ENCODE peak calls at places on chromosomes 13 and 19, in five cellular contexts. E is IMR-90, W is heart left ventricle, I is neuronal stem cell, L is lower lobe of right lung. S is an unnamed sample.
A peak's percentile ranks its signal among the peaks of the same experiment; 100 is the strongest.

GRCh38 chr19:16208064-16208759 is 10.5 kb downstream of the AP1M1 start:
- DNase-seq in E (no peak), W (no peak), I (no peak), L (no peak), S (no peak)

GRCh38 chr19:47020132-47020805 is 632 bp downstream of the NPAS1 start:
- DNase-seq in E (no peak), W (no peak), I (no peak), L (no peak), S (no peak)

GRCh38 chr19:7010722-7011593 is 10.3 kb downstream of the MBD3L2B start:
- DNase-seq in E (no peak), W (no peak), I (no peak), L (no peak), S (no peak)

GRCh38 chr19:42553292-42554045 is 25.2 kb upstream of the CEACAM1 start:
- DNase-seq in E (peak; percentile 67), W (peak; percentile 60), I (no peak), L (no peak), S (no peak)

GRCh38 chr13:73715114-73715909 is 418.9 kb downstream of the KLF12 start:
- DNase-seq in E (no peak), W (no peak), I (no peak), L (peak; percentile 66), S (no peak)

GRCh38 chr19:57269515-57270250 is 10.6 kb upstream of the ZNF460 start:
- DNase-seq in E (peak; percentile 96), W (no peak), I (no peak), L (no peak), S (no peak)

GRCh38 chr13:52845766-52846566 is 2.5 kb downstream of the PCDH8 start:
- DNase-seq in E (no peak), W (no peak), I (peak; percentile 69), L (peak; percentile 47), S (peak; percentile 67)

GRCh38 chr13:97182065-97182890 is 39.9 kb upstream of the MBNL2 start:
- DNase-seq in E (no peak), W (no peak), I (no peak), L (no peak), S (no peak)

GRCh38 chr13:108609353-108609752 is 20.1 kb upstream of the MYO16 start:
- DNase-seq in E (peak; percentile 49), W (no peak), I (no peak), L (no peak), S (no peak)

GRCh38 chr13:101473458-101473857 is 21.0 kb downstream of the ITGBL1 start:
- DNase-seq in E (peak; percentile 91), W (peak; percentile 41), I (no peak), L (no peak), S (no peak)

GRCh38 chr19:17332360-17332676 is 2.3 kb downstream of the ANO8 start:
- DNase-seq in E (no peak), W (no peak), I (no peak), L (no peak), S (no peak)

GRCh38 chr13:104105418-104106355 is 1039.5 kb upstream of the SLC10A2 start:
- DNase-seq in E (no peak), W (no peak), I (no peak), L (no peak), S (no peak)

GRCh38 chr13:43994999-43995859 is 115.5 kb downstream of the LACC1 start:
- DNase-seq in E (no peak), W (no peak), I (no peak), L (no peak), S (no peak)

GRCh38 chr13:26254583-26255102 is 714 bp downstream of the CDK8 start:
- DNase-seq in E (peak; percentile 31), W (peak; percentile 67), I (no peak), L (peak; percentile 78), S (peak; percentile 71)

GRCh38 chr19:5665781-5666513 is 14.4 kb downstream of the MICOS13 start:
- DNase-seq in E (peak; percentile 84), W (no peak), I (no peak), L (peak; percentile 7), S (no peak)

GRCh38 chr19:49497047-49497789 is 984 bp downstream of the RPS11 start:
- DNase-seq in E (peak; percentile 47), W (peak; percentile 76), I (no peak), L (peak; percentile 89), S (peak; percentile 89)

GRCh38 chr13:37385248-37385647 is 213.3 kb downstream of the POSTN start:
- DNase-seq in E (no peak), W (no peak), I (no peak), L (no peak), S (no peak)

GRCh38 chr13:21435710-21436151 is 23.4 kb downstream of the ZDHHC20 start:
- DNase-seq in E (peak; percentile 89), W (peak; percentile 68), I (no peak), L (peak; percentile 70), S (peak; percentile 72)

GRCh38 chr13:53138369-53139036 is 109.9 kb downstream of the OLFM4 start:
- DNase-seq in E (peak; percentile 35), W (peak; percentile 27), I (no peak), L (no peak), S (no peak)

GRCh38 chr19:11694533-11695439 is 44.0 kb downstream of the ZNF823 start:
- DNase-seq in E (peak; percentile 86), W (peak; percentile 97), I (peak; percentile 93), L (peak; percentile 94), S (peak; percentile 93)

GRCh38 chr13:102244617-102245227 is 157.1 kb downstream of the FGF14 start:
- DNase-seq in E (no peak), W (no peak), I (no peak), L (no peak), S (no peak)

GRCh38 chr19:29006057-29006735 is 206.8 kb downstream of the UQCRFS1 start:
- DNase-seq in E (peak; percentile 57), W (no peak), I (no peak), L (no peak), S (no peak)

GRCh38 chr19:16520074-16520973 is 21.9 kb downstream of the CHERP start:
- DNase-seq in E (no peak), W (no peak), I (no peak), L (no peak), S (no peak)

DNA sequence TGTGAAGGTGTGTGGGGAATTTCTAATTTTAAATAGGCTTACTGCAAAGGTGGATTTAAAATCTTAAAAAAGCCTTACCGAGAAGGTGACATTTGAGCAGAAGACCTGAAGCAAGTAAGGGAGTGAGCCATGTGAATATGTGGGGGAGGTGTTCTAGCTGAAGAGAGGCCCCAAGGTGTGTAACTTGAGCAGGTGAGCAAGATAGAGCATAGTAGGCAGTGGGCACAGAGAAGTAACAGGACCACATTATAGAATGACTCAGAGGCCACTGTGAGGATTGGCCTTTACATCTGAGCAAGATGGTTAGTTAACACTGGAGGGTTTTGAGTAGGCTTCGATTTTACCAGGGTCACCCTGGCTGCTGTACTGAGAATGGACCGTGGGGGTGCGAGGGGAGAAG is 22.6 kb downstream of the TM9SF2 start:
- DNase-seq in E (no peak), W (no peak), I (no peak), L (no peak), S (no peak)
- H3K36me3 ChIP-seq in E (peaks cover 25% of the 10 kb centered on the region), W (peaks cover 64% of the 10 kb centered on the region), I (peaks cover 11% of the 10 kb centered on the region), L (peaks cover 62% of the 10 kb centered on the region), S (peaks cover 7% of the 10 kb centered on the region)

GRCh38 chr19:20558571-20558970 is 7.0 kb downstream of the ZNF737 start:
- DNase-seq in E (no peak), W (no peak), I (no peak), L (no peak), S (no peak)
- H3K36me3 ChIP-seq in E (peaks cover 14% of the 10 kb centered on the region), W (peaks cover 14% of the 10 kb centered on the region), I (peaks cover 2% of the 10 kb centered on the region), L (no peaks in the 10 kb centered on the region), S (no peaks in the 10 kb centered on the region)

GRCh38 chr19:44653977-44654784 is 10.5 kb downstream of the PVR start:
- DNase-seq in E (peak; percentile 43), W (peak; percentile 76), I (peak; percentile 23), L (peak; percentile 88), S (peak; percentile 86)
- H3K36me3 ChIP-seq in E (peaks cover 69% of the 10 kb centered on the region), W (peaks cover 84% of the 10 kb centered on the region), I (peaks cover 49% of the 10 kb centered on the region), L (peaks cover 95% of the 10 kb centered on the region), S (peaks cover 3% of the 10 kb centered on the region)

GRCh38 chr13:78630509-78630908 is 27.2 kb upstream of the POU4F1 start:
- DNase-seq in E (no peak), W (no peak), I (no peak), L (no peak), S (no peak)

GRCh38 chr13:78631077-78631476 is 27.7 kb upstream of the POU4F1 start:
- DNase-seq in E (no peak), W (no peak), I (no peak), L (no peak), S (peak; percentile 29)

GRCh38 chr13:78638216-78638615 is 20.7 kb downstream of the OBI1 start:
- DNase-seq in E (no peak), W (no peak), I (no peak), L (no peak), S (no peak)

GRCh38 chr13:78632956-78633355 is 26.0 kb downstream of the OBI1 start:
- DNase-seq in E (no peak), W (no peak), I (no peak), L (no peak), S (no peak)

DNA sequence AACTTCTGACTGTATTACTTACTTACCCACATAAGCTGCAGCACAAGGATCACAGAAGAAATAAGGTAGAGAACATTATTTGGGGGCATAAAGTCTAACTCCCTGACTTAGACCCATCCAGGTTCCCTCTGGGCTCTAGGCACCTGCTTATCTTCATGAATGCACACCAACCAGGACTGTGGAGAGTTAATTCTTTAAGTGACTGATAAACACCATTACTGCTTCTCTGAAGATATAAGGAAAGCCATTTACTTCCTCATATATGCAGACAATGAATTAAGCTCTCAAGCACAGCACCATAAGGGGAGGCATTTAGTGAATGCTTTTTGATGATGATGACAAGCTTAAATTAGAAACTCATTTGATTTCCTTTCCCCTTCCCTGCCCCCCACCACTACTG is 22.5 kb downstream of the OBI1 start:
- DNase-seq in E (no peak), W (no peak), I (no peak), L (no peak), S (no peak)
- H3K36me3 ChIP-seq in E (peaks cover 11% of the 10 kb centered on the region), W (peaks cover 91% of the 10 kb centered on the region), I (peaks cover 12% of the 10 kb centered on the region), L (peaks cover 84% of the 10 kb centered on the region), S (no peaks in the 10 kb centered on the region)

DNA sequence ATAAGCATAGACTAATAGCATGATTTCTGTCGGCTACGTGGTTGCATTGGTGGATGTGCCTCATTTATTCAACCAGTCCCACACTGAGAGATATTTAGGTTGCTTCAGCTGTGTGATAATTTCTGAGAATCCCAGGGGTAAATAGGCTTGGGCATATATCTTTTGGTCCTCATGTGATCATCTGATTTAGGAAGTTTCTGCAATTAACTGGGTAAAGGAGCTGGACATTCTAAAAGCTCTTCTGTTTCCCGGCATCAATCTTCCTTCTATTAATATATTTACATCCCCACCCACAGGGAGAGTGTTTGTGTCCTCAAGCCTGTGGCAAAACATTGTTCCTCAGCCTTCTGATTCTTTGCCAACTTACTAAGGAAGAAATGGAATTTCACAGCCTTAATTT is 431.6 kb downstream of the RFC3 start:
- DNase-seq in E (no peak), W (no peak), I (no peak), L (no peak), S (no peak)
- H3K36me3 ChIP-seq in E (no peaks in the 10 kb centered on the region), W (no peaks in the 10 kb centered on the region), I (no peaks in the 10 kb centered on the region), L (no peaks in the 10 kb centered on the region), S (no peaks in the 10 kb centered on the region)